ENCODE peak calls at places on chromosomes 2 and 18, in four cellular contexts. X, H, P and B are unnamed samples.

GRCh38 chr18:59448546-59448945 is 89.5 kb upstream of the LMAN1 start:
- DNase-seq in P (no peak), X (no peak), H (peak; percentile 61), B (no peak)

GRCh38 chr18:49733321-49733720 is 80.0 kb downstream of the ACAA2 start:
- DNase-seq in P (no peak), H (no peak), X (no peak), B (no peak)

GRCh38 chr18:9542924-9543323 is 67.6 kb downstream of the RALBP1 start:
- DNase-seq in X (no peak), H (no peak), P (no peak), B (no peak)

GRCh38 chr2:71466301-71467179 is 13.2 kb downstream of the DYSF start:
- DNase-seq in X (peak; percentile 66), P (peak; percentile 85), H (no peak), B (peak; percentile 17)

GRCh38 chr18:56278643-56279042 is 359.7 kb downstream of the TXNL1 start:
- DNase-seq in P (no peak), X (no peak), H (no peak), B (no peak)

GRCh38 chr2:58428553-58429284 is 187.6 kb upstream of the FANCL start:
- DNase-seq in H (no peak), P (peak; percentile 91), X (peak; percentile 59), B (no peak)

GRCh38 chr2:234245945-234246344 is 195.4 kb downstream of the SPP2 start:
- DNase-seq in X (no peak), H (no peak), P (no peak), B (no peak)

GRCh38 chr2:27303093-27304025 is 4.9 kb downstream of the UCN start:
- DNase-seq in P (peak; percentile 85), H (no peak), X (peak; percentile 45), B (peak; percentile 59)

GRCh38 chr18:21739604-21740473 is 753 bp upstream of the MIB1 start:
- DNase-seq in P (peak; percentile 16), H (no peak), X (no peak), B (no peak)

GRCh38 chr2:102235491-102235890 is 48.7 kb downstream of the IL1RL2 start:
- DNase-seq in H (no peak), P (no peak), X (peak; percentile 31), B (peak; percentile 46)

GRCh38 chr18:68234115-68234514 is 480.8 kb downstream of the TMX3 start:
- DNase-seq in P (no peak), H (no peak), X (no peak), B (no peak)

GRCh38 chr2:73700111-73700510 is 37.0 kb downstream of the TPRKB start:
- DNase-seq in P (no peak), X (no peak), H (no peak), B (no peak)

GRCh38 chr2:106115250-106115649 is 78.9 kb downstream of the UXS1 start:
- DNase-seq in X (no peak), H (peak; percentile 35), P (no peak), B (peak; percentile 31)

GRCh38 chr2:25301453-25302352 is 40.0 kb downstream of the DNMT3A start:
- DNase-seq in X (no peak), H (peak; percentile 42), P (no peak), B (peak; percentile 94)

GRCh38 chr2:31429759-31430438 is 15.4 kb upstream of the XDH start:
- DNase-seq in X (no peak), P (no peak), H (no peak), B (peak; percentile 66)

GRCh38 chr2:185643434-185643833 is 95.2 kb upstream of the FSIP2 start:
- DNase-seq in P (no peak), X (no peak), H (no peak), B (no peak)

GRCh38 chr18:37450434-37451133 is 115.0 kb downstream of the CELF4 start:
- DNase-seq in P (peak; percentile 81), X (peak; percentile 15), H (no peak), B (no peak)

GRCh38 chr18:46711444-46711863 is 45.4 kb downstream of the ST8SIA5 start:
- DNase-seq in P (peak; percentile 37), X (no peak), H (no peak), B (no peak)

GRCh38 chr2:205411558-205411957 is 270.7 kb upstream of the NRP2 start:
- DNase-seq in X (no peak), P (no peak), H (no peak), B (no peak)

GRCh38 chr2:46847185-46847710 is 68.4 kb downstream of the MCFD2 start:
- DNase-seq in H (peak; percentile 95), X (no peak), P (peak; percentile 91), B (no peak)

GRCh38 chr2:135144343-135144742 is 92.3 kb downstream of the RAB3GAP1 start:
- DNase-seq in H (no peak), X (no peak), P (no peak), B (no peak)

GRCh38 chr2:6074303-6074702 is 382.1 kb downstream of the SOX11 start:
- DNase-seq in H (no peak), P (peak; percentile 15), X (no peak), B (no peak)

GRCh38 chr2:215940645-215941184 is 72.6 kb downstream of the MREG start:
- DNase-seq in H (no peak), P (no peak), X (no peak), B (no peak)

GRCh38 chr18:68299906-68300305 is 415.0 kb downstream of the TMX3 start:
- DNase-seq in H (no peak), P (no peak), X (no peak), B (no peak)

GRCh38 chr2:121473502-121473901 is 57.2 kb upstream of the RNU4ATAC start:
- DNase-seq in X (no peak), P (no peak), H (no peak), B (no peak)

GRCh38 chr2:111148925-111149324 is 28.2 kb downstream of the BCL2L11 start:
- DNase-seq in P (no peak), H (no peak), X (no peak), B (no peak)

GRCh38 chr2:74893332-74893731 is 59.4 kb downstream of the HK2 start:
- DNase-seq in P (no peak), H (peak; percentile 66), X (no peak), B (no peak)

GRCh38 chr2:240593026-240593702 is 6.6 kb downstream of the CAPN10 start:
- DNase-seq in X (no peak), P (no peak), H (no peak), B (no peak)

GRCh38 chr18:48627216-48627615 is 88.4 kb downstream of the CTIF start:
- DNase-seq in H (no peak), X (no peak), P (no peak), B (no peak)

GRCh38 chr2:61763605-61764034 is 90.2 kb downstream of the FAM161A start:
- DNase-seq in X (peak; percentile 73), H (peak; percentile 46), P (peak; percentile 77), B (no peak)

GRCh38 chr2:236787885-236788284 is 218.3 kb downstream of the ACKR3 start:
- DNase-seq in P (no peak), X (no peak), H (no peak), B (no peak)

GRCh38 chr2:216274194-216274593 is 98.1 kb downstream of the MARCHF4 start:
- DNase-seq in H (peak; percentile 31), P (no peak), X (no peak), B (no peak)

GRCh38 chr2:54524236-54524991 is 68.3 kb downstream of the SPTBN1 start:
- DNase-seq in X (no peak), H (peak; percentile 55), P (no peak), B (peak; percentile 53)

GRCh38 chr2:101380376-101380775 is 6.9 kb downstream of the CREG2 start:
- DNase-seq in P (no peak), X (no peak), H (no peak), B (no peak)

GRCh38 chr18:7307586-7307985 is 76.7 kb downstream of the LRRC30 start:
- DNase-seq in X (no peak), P (no peak), H (no peak), B (no peak)

GRCh38 chr18:42413870-42414269 is 458.8 kb downstream of the PIK3C3 start:
- DNase-seq in H (no peak), P (no peak), X (no peak), B (no peak)

GRCh38 chr2:30444283-30444682 is 2.8 kb upstream of the LCLAT1 start:
- DNase-seq in H (peak; percentile 68), P (no peak), X (no peak), B (no peak)

GRCh38 chr18:36187826-36188721 is 777 bp downstream of the MOCOS start:
- DNase-seq in H (peak; percentile 34), X (peak; percentile 10), P (no peak), B (no peak)

GRCh38 chr18:70431203-70431624 is 142.4 kb downstream of the SOCS6 start:
- DNase-seq in P (no peak), X (no peak), H (peak; percentile 64), B (no peak)
- TF ChIP-seq CTCF in P (no peak), X (no peak), H (no peak), B (no peak)

DNA sequence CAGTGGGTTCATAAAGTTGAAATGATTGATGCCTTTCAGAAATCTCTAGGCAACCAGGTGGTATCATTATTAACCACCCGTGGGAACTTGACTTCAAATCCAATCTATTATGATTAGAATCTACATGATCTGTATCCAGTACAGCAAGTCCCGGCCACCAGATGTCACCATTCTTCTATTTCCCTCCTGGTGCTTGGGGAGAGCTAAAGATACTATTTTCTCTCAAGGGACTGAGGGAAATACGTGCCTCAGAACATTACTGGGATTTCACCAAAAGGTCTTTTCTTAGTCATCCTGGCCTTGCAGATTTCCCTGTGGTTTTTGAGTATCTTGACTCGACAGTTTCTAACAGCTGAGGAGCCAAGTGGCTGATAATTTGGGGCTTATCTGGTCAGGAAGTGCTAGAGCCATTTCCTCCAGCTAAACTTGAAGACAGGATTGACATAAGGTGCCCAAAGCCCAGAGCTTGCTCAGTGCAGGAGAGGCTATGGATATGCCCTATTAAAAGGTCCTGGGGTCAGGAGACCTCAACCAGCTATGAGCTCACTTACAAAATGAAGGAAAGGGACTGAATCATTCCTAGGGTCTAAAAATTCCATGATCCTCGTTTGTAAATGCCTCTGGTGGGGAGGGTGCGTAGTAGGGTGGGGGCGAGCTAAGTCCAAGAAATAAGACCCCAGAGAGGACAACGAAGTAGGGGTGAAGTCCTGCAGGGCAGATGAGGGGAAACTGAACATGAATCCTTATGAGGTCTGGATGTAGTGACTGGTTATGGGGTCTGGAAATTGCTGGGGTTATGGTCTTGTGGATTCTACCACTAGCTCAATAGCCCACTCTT is 135.4 kb upstream of the MGAT5 start:
- DNase-seq in P (peak; percentile 79), X (peak; percentile 76), H (peak; percentile 96), B (peak; percentile 97)
- TF ChIP-seq CTCF in P (peak; percentile 89), X (peak; percentile 46), H (peak; percentile 78), B (peak; percentile 75)

GRCh38 chr2:42386684-42387083 is 25.7 kb upstream of the COX7A2L start:
- DNase-seq in X (no peak), P (peak; percentile 43), H (no peak), B (peak; percentile 7)
- TF ChIP-seq CTCF in X (peak; percentile 45), P (peak; percentile 57), H (peak; percentile 38), B (peak; percentile 35)

DNA sequence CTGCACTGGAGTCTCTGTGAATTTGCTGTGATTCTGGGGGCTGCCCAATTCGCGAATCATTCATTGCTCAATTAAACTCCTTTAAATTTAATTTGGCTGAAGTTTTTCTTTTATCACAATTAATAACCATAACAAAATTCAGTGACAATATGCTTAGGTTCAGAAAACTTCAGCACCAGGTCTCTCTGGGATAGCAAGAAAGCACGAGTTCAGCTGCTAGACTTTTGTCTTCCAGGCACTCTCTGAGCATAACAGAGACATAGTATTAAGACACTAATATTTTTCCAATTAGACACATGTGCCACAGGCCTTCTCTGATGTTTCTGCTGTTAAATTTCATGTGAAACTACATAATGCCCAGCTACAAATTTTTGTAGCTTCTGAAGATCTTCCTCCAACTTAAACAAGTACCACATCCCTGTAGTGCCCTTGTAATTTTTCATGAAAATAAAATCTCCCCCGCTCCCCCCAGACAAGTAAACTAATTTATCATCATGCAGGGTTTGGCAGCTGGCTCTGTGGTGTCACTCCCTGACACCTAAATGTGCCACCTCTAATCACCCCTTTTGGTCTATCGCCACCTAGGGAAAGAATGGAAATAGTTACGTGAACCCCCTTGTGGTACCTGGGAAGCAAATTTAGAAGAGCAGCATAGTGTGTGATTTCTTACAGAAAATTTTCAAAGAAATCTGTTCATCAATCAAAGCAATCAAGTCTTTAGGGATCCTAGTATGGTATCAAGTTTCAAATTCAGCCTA is 94.1 kb downstream of the CSRNP3 start:
- DNase-seq in X (no peak), H (no peak), P (no peak), B (peak; percentile 2)
- TF ChIP-seq CTCF in X (peak; percentile 23), H (no peak), P (peak; percentile 34), B (no peak)